ENCODE peak calls at places on chromosome 11, in ten cellular contexts. M is DND-41; X is body of pancreas; Z is H1; L is CD8-positive, alpha-beta memory T cell; E is CD4-positive, alpha-beta memory T cell; D is GM23248; R is prostate gland; F is effector memory CD4-positive, alpha-beta T cell; K is thoracic aorta. O is an unnamed sample.

GRCh38 chr11:132686827-132687370 is 845.4 kb downstream of the OPCML start:
- DNase-seq in M (no peak), X (no peak), Z (no peak), L (no peak), E (no peak), D (no peak), R (no peak), F (no peak), K (no peak), O (no peak)

GRCh38 chr11:2092464-2092910 is 46.7 kb downstream of the IGF2 start:
- DNase-seq in M (no peak), X (no peak), Z (no peak), L (no peak), E (no peak), D (no peak), R (no peak), F (no peak), K (no peak), O (no peak)

GRCh38 chr11:110337570-110338193 is 41.3 kb upstream of the RDX start:
- DNase-seq in M (no peak), X (no peak), Z (no peak), L (no peak), E (no peak), D (no peak), R (no peak), F (no peak), K (no peak), O (no peak)

GRCh38 chr11:3810951-3811350 is 2.6 kb downstream of the PGAP2 start:
- DNase-seq in M (no peak), X (no peak), Z (no peak), L (no peak), E (no peak), D (peak), R (no peak), F (no peak), K (no peak), O (no peak)

GRCh38 chr11:2927851-2928604 is 1.2 kb downstream of the PHLDA2 start:
- DNase-seq in M (no peak), X (no peak), Z (no peak), L (no peak), E (peak), D (peak), R (no peak), F (no peak), K (no peak), O (peak)

GRCh38 chr11:62832346-62833234 is at the start of gene TEX54:
- DNase-seq in M (no peak), X (peak), Z (no peak), L (no peak), E (no peak), D (peak), R (peak), F (no peak), K (no peak), O (peak)

GRCh38 chr11:67204837-67205236 is 61.4 kb upstream of the GRK2 start:
- DNase-seq in M (no peak), X (no peak), Z (no peak), L (no peak), E (no peak), D (no peak), R (no peak), F (no peak), K (no peak), O (no peak)

GRCh38 chr11:44622721-44623258 is 57.3 kb downstream of the CD82 start:
- DNase-seq in M (peak), X (no peak), Z (no peak), L (peak), E (no peak), D (no peak), R (no peak), F (no peak), K (no peak), O (peak)

GRCh38 chr11:64643258-64643881 is 52.4 kb downstream of the SLC22A12 start:
- DNase-seq in M (no peak), X (peak), Z (no peak), L (no peak), E (no peak), D (peak), R (no peak), F (no peak), K (no peak), O (no peak)

GRCh38 chr11:5123802-5124521 is 14.2 kb downstream of the OR52A5 start:
- DNase-seq in M (peak), X (peak), Z (peak), L (peak), E (peak), D (peak), R (peak), F (peak), K (no peak), O (peak)

GRCh38 chr11:119615003-119615878 is 113.8 kb downstream of the NECTIN1 start:
- DNase-seq in M (no peak), X (peak), Z (no peak), L (no peak), E (no peak), D (peak), R (peak), F (no peak), K (no peak), O (no peak)

GRCh38 chr11:38305682-38306081 is 1707.6 kb upstream of the RAG2 start:
- DNase-seq in M (no peak), X (no peak), Z (no peak), L (no peak), E (no peak), D (no peak), R (no peak), F (no peak), K (no peak), O (no peak)

GRCh38 chr11:125263268-125263790 is 98.8 kb downstream of the PKNOX2 start:
- DNase-seq in M (no peak), X (peak), Z (peak), L (no peak), E (no peak), D (peak), R (no peak), F (no peak), K (peak), O (peak)

GRCh38 chr11:72758690-72759389 is 6.6 kb upstream of the ARAP1 start:
- DNase-seq in M (no peak), X (peak), Z (no peak), L (no peak), E (no peak), D (no peak), R (no peak), F (no peak), K (no peak), O (peak)

GRCh38 chr11:123219066-123219697 is 24.1 kb upstream of the CLMP start:
- DNase-seq in M (no peak), X (no peak), Z (no peak), L (no peak), E (no peak), D (peak), R (no peak), F (no peak), K (no peak), O (no peak)

GRCh38 chr11:61187505-61188130 is 15.7 kb upstream of the PGA3 start:
- DNase-seq in M (peak), X (peak), Z (peak), L (peak), E (peak), D (peak), R (peak), F (peak), K (peak), O (peak)

GRCh38 chr11:77665240-77665965 is 27.8 kb upstream of the CLNS1A start:
- DNase-seq in M (no peak), X (no peak), Z (no peak), L (no peak), E (no peak), D (no peak), R (no peak), F (no peak), K (no peak), O (no peak)

GRCh38 chr11:76159303-76159937 is 46.9 kb downstream of the WNT11 start:
- DNase-seq in M (no peak), X (no peak), Z (no peak), L (peak), E (no peak), D (no peak), R (no peak), F (no peak), K (no peak), O (no peak)

GRCh38 chr11:2891901-2892214 is 6.3 kb upstream of the CDKN1C start:
- DNase-seq in M (no peak), X (peak), Z (no peak), L (no peak), E (no peak), D (no peak), R (no peak), F (no peak), K (no peak), O (peak)

GRCh38 chr11:111923351-111923788 is 4.7 kb downstream of the C11orf52 start:
- DNase-seq in M (no peak), X (no peak), Z (no peak), L (no peak), E (no peak), D (peak), R (no peak), F (no peak), K (no peak), O (no peak)

GRCh38 chr11:87265132-87265531 is 227.4 kb downstream of the TMEM135 start:
- DNase-seq in M (no peak), X (no peak), Z (no peak), L (no peak), E (no peak), D (peak), R (no peak), F (no peak), K (no peak), O (no peak)

DNA sequence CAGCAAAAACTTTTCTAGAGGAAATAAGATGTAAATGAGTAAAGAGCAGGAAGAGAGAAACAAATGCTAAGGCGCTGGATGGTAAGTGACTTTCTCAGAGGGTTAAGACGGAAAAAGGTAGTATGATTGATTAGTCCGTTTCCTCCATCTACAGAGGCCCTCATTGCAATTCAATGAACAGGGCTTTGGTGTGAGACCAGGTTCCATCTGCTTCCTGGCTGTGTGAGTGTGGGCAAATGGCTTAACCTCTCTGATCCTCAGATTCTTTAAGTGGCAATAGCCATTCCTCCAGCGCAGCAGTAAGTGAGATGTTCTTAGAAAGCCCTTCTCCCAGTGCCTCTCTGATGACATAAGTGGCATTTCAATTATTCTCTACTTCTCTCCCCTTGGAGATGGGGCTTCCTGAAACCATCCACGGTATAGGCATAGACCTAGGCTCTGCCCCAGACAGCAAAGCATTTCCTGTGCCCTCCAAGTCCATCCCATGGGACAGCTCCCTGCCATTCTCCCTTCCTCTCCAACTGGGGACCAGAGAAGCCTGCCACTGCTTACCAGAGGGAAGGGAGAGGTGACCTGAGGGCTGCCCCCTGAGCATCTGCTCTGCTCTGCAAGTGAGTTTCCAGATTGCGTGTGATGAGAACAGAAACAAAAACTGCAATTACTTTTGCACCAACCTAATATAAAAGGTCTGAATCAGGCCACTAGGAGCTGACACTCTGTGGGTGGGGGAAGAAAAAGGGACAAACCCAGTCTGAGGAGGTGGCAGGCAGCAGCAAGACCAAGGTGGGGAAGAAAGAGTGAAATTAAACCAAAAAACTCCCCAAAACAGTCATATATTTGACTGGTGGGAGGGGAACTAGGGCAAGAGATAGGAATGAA is 12.7 kb upstream of the CD44 start:
- DNase-seq in M (no peak), X (no peak), Z (no peak), L (no peak), E (no peak), D (peak), R (no peak), F (no peak), K (no peak), O (no peak)
- H3K4me3 ChIP-seq in M (no peak), X (no peak), Z (no peak), L (peak), E (peak), D (no peak), R (no peak), F (peak), K (no peak), O (no peak)

GRCh38 chr11:65891180-65892136 is 985 bp downstream of the CCDC85B start:
- DNase-seq in M (peak), X (no peak), Z (no peak), L (no peak), E (no peak), D (peak), R (no peak), F (no peak), K (no peak), O (no peak)
- H3K27ac ChIP-seq in M (peak), X (peak), Z (no peak), L (peak), E (peak), D (peak), R (peak), F (peak), K (peak), O (peak)

GRCh38 chr11:128890543-128891409 is at the start of gene KCNJ5:
- DNase-seq in M (no peak), X (peak), Z (no peak), L (no peak), E (no peak), D (peak), R (peak), F (no peak), K (no peak), O (peak)
- H3K4me3 ChIP-seq in M (no peak), X (peak), Z (peak), L (no peak), E (no peak), D (peak), R (peak), F (peak), K (peak), O (peak)

DNA sequence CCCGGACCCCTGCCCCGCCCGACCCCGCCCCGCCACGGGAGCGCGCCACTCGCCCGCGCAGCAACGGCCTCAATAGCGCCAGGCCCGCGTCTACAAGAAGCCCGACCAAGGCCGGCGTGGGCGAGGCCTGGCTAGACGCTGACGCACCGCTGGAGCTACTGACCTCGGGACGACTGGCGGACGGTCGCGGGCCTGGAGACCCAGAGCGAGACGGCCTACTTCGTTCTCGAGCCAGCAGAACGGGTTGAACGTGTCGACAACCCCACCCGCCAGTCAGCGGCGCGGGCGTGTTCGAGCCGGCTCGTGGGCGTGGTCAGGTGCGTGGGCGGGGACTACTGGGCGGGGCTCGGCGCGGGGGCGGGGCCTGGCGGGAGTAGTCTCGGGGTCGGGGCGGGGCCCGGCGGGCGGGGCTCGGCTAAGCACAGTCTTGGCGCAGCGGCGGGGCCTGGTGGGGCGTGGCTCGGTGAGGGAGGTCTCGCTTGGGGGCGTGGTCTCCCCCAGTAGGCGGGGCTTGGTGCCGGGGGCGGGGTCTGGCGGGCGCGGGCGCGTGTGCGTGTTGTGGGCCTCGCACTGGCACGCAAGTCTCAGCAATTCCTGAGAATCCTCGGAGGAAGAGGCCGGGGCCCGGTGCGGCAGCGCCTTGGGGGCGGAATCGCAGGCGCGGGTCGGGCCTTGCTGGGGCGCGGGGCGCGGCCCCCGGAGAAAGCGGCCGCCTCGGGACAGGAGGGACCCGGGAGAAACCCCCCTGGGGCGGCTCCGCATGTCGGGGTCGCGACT is at the start of gene RNH1:
- DNase-seq in M (peak), X (peak), Z (peak), L (peak), E (peak), D (peak), R (peak), F (peak), K (peak), O (peak)
- H3K27ac ChIP-seq in M (peak), X (peak), Z (peak), L (peak), E (peak), D (peak), R (peak), F (peak), K (peak), O (peak)

DNA sequence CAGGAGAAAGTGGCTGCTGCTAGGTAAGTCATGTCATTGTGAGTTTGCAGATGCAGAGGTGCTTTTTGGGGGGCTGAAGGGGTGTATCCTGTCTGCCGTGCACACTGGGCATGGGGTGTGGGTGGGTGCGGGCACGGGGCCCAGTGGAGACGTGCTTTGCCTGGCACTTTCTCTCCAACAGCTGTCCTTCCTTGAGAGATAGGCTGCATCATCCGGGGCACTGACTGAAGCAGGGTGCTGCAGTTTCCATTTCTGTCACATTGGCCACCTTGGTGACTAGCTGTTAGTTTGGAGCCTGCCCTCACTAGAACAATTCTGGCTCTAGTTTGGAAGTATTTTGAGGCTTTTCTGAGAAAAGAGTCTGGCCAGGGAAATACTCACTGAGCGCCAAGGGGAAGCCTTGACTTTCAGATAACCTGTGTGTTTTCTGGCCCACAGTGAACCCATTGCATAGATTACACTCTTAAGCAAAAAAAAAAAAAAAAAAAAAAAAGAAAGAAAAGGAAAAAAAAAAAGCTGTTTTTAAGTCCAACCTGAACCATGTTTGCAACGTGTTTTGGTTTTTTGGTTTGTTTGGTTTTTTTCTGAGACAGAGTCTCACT is 219.2 kb downstream of the NAV2 start:
- DNase-seq in M (no peak), X (peak), Z (no peak), L (no peak), E (no peak), D (no peak), R (no peak), F (no peak), K (no peak), O (no peak)
- H3K4me3 ChIP-seq in M (no peak), X (no peak), Z (no peak), L (no peak), E (no peak), D (peak), R (no peak), F (no peak), K (peak), O (no peak)

GRCh38 chr11:134071306-134071705 is 2.4 kb downstream of the JAM3 start:
- DNase-seq in M (no peak), X (no peak), Z (no peak), L (no peak), E (no peak), D (no peak), R (no peak), F (no peak), K (no peak), O (no peak)
- H3K27ac ChIP-seq in M (no peak), X (no peak), Z (no peak), L (no peak), E (no peak), D (no peak), R (no peak), F (no peak), K (no peak), O (no peak)

GRCh38 chr11:16611395-16612233 is 126.8 kb upstream of the C11orf58 start:
- DNase-seq in M (no peak), X (peak), Z (no peak), L (no peak), E (no peak), D (no peak), R (no peak), F (no peak), K (no peak), O (no peak)
- H3K4me3 ChIP-seq in M (no peak), X (no peak), Z (no peak), L (no peak), E (no peak), D (no peak), R (no peak), F (no peak), K (no peak), O (no peak)

GRCh38 chr11:289145-289705 is 299 bp downstream of the PGGHG start:
- DNase-seq in M (peak), X (no peak), Z (no peak), L (peak), E (peak), D (no peak), R (peak), F (no peak), K (no peak), O (no peak)

GRCh38 chr11:291281-292210 is 2.6 kb downstream of the PGGHG start:
- DNase-seq in M (no peak), X (peak), Z (no peak), L (peak), E (no peak), D (no peak), R (no peak), F (no peak), K (no peak), O (no peak)

GRCh38 chr11:290621-291231 is 1.8 kb downstream of the PGGHG start:
- DNase-seq in M (no peak), X (peak), Z (no peak), L (peak), E (no peak), D (no peak), R (no peak), F (no peak), K (no peak), O (no peak)

GRCh38 chr11:288328-289144 is at the start of gene PGGHG:
- DNase-seq in M (peak), X (peak), Z (no peak), L (peak), E (peak), D (peak), R (no peak), F (peak), K (no peak), O (peak)

GRCh38 chr11:289706-290620 is 1.0 kb downstream of the PGGHG start:
- DNase-seq in M (peak), X (peak), Z (no peak), L (peak), E (no peak), D (no peak), R (no peak), F (no peak), K (no peak), O (no peak)
- H3K27ac ChIP-seq in M (peak), X (peak), Z (no peak), L (peak), E (peak), D (no peak), R (peak), F (peak), K (no peak), O (no peak)

GRCh38 chr11:69217276-69218105 is 61.8 kb downstream of the SMIM38 start:
- DNase-seq in M (no peak), X (peak), Z (no peak), L (no peak), E (no peak), D (no peak), R (peak), F (no peak), K (no peak), O (peak)

GRCh38 chr11:69218271-69218682 is 62.5 kb downstream of the SMIM38 start:
- DNase-seq in M (no peak), X (no peak), Z (no peak), L (no peak), E (no peak), D (no peak), R (no peak), F (no peak), K (no peak), O (no peak)

GRCh38 chr11:69221086-69221485 is 65.4 kb downstream of the SMIM38 start:
- DNase-seq in M (no peak), X (no peak), Z (no peak), L (no peak), E (no peak), D (no peak), R (no peak), F (no peak), K (no peak), O (no peak)

GRCh38 chr11:69220581-69221051 is 64.9 kb downstream of the SMIM38 start:
- DNase-seq in M (no peak), X (peak), Z (no peak), L (peak), E (no peak), D (peak), R (peak), F (no peak), K (no peak), O (no peak)

GRCh38 chr11:69218946-69219720 is 63.4 kb downstream of the SMIM38 start:
- DNase-seq in M (no peak), X (no peak), Z (no peak), L (no peak), E (no peak), D (no peak), R (no peak), F (no peak), K (no peak), O (no peak)
- H3K4me3 ChIP-seq in M (no peak), X (no peak), Z (no peak), L (no peak), E (no peak), D (no peak), R (no peak), F (no peak), K (no peak), O (no peak)

O was measured in colonic mucosa.